ENCODE peak calls at places on chromosomes 12 and 14, in four cellular contexts. K, P, V and Y are unnamed samples.

GRCh38 chr14:103708750-103709187 is 6.5 kb downstream of the XRCC3 start:
- DNase-seq in V (no peak), K (peak), P (no peak), Y (no peak)

GRCh38 chr12:128840862-128841468 is 12.3 kb upstream of the GLT1D1 start:
- DNase-seq in V (no peak), K (no peak), P (no peak), Y (no peak)

GRCh38 chr12:123532808-123533649 is 490 bp downstream of the RILPL1 start:
- DNase-seq in P (peak), V (no peak), K (no peak), Y (no peak)

GRCh38 chr12:619346-619745 is 43.9 kb downstream of the NINJ2 start:
- DNase-seq in K (no peak), P (no peak), V (no peak), Y (no peak)

GRCh38 chr12:93106910-93107309 is 177.8 kb upstream of the EEA1 start:
- DNase-seq in P (no peak), V (no peak), K (no peak), Y (no peak)

GRCh38 chr14:59060841-59061240 is 127.6 kb upstream of the DAAM1 start:
- DNase-seq in V (no peak), P (no peak), K (no peak), Y (no peak)

GRCh38 chr12:20561886-20562285 is 133.2 kb upstream of the SLCO1C1 start:
- DNase-seq in V (no peak), K (no peak), P (no peak), Y (no peak)

GRCh38 chr12:570237-570925 is 92.9 kb downstream of the NINJ2 start:
- DNase-seq in V (no peak), P (no peak), K (no peak), Y (no peak)

GRCh38 chr14:94484476-94484875 is 8.5 kb upstream of the SERPINA9 start:
- DNase-seq in P (no peak), K (no peak), V (no peak), Y (no peak)

GRCh38 chr12:104802198-104802597 is 155.9 kb downstream of the SLC41A2 start:
- DNase-seq in K (no peak), P (no peak), V (no peak), Y (no peak)

GRCh38 chr12:7042847-7043246 is 17.7 kb upstream of the C1S start:
- DNase-seq in V (no peak), P (no peak), K (no peak), Y (no peak)

GRCh38 chr14:24246765-24247212 is 4.4 kb upstream of the TINF2 start:
- DNase-seq in K (no peak), P (peak), V (no peak), Y (no peak)

GRCh38 chr14:99118946-99119345 is 153.1 kb downstream of the BCL11B start:
- DNase-seq in K (no peak), P (no peak), V (no peak), Y (no peak)

GRCh38 chr12:98373019-98373554 is 142.3 kb upstream of the TMPO start:
- DNase-seq in V (no peak), P (peak), K (no peak), Y (no peak)

GRCh38 chr14:89813485-89814080 is 140.9 kb downstream of the EFCAB11 start:
- DNase-seq in K (no peak), V (no peak), P (no peak), Y (no peak)

GRCh38 chr14:72880820-72881219 is 13.1 kb downstream of the DPF3 start:
- DNase-seq in K (no peak), V (no peak), P (no peak), Y (no peak)

GRCh38 chr12:107730942-107731341 is 30.0 kb downstream of the PRDM4 start:
- DNase-seq in K (no peak), V (no peak), P (no peak), Y (no peak)

GRCh38 chr14:92108345-92109254 is 2.2 kb upstream of the ATXN3 start:
- DNase-seq in K (peak), V (no peak), P (no peak), Y (peak)

GRCh38 chr14:74562515-74563232 is 49.4 kb downstream of the LTBP2 start:
- DNase-seq in K (no peak), V (no peak), P (no peak), Y (no peak)

GRCh38 chr14:74563233-74563585 is 48.8 kb downstream of the LTBP2 start:
- DNase-seq in V (no peak), P (no peak), K (no peak), Y (no peak)

GRCh38 chr14:74567219-74567618 is 44.8 kb downstream of the LTBP2 start:
- DNase-seq in P (no peak), K (no peak), V (no peak), Y (no peak)

GRCh38 chr14:74566174-74567125 is 45.6 kb downstream of the LTBP2 start:
- DNase-seq in P (no peak), K (no peak), V (no peak), Y (no peak)

DNA sequence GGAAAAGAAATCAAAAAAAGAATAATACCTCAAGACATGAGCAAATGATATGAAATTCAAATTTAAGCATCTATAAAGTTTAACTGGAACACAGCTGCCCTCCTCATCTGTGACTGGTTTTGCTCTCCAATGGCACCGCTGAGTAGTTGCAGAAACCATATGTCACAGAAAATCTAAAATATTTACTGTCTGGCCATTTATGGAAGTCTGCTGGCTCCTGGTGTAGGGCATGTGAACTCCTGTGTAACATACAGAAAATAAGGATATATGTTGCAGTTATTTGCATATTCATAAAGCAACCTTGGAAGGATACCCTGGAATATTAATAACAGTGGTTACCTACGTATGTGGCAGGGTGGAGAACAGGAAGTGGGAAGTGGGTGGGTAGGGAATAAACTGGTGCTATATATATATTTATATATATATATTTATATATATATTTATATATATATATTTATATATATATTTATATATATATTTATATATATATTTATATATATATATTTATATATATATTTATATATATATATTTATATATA is 48.3 kb downstream of the LTBP2 start:
- DNase-seq in P (no peak), V (no peak), K (no peak), Y (no peak)
- TF ChIP-seq CTCF in P (no peak), V (no peak), K (no peak), Y (no peak)

GRCh38 chr14:106694638-106695393 is 1168.4 kb downstream of the TMEM121 start:
- DNase-seq in P (peak), K (no peak), V (no peak), Y (peak)
- TF ChIP-seq CTCF in P (peak), K (no peak), V (no peak), Y (peak)

GRCh38 chr14:77613207-77613606 is 3.2 kb downstream of the SPTLC2 start:
- DNase-seq in P (no peak), K (no peak), V (no peak), Y (no peak)

GRCh38 chr14:77615231-77616132 is 955 bp downstream of the SPTLC2 start:
- DNase-seq in K (peak), V (no peak), P (no peak), Y (no peak)

GRCh38 chr14:77616133-77616453 is 344 bp downstream of the SPTLC2 start:
- DNase-seq in V (no peak), K (no peak), P (no peak), Y (no peak)

GRCh38 chr14:77618381-77618780 is 1.9 kb upstream of the SPTLC2 start:
- DNase-seq in K (no peak), V (no peak), P (no peak), Y (no peak)

GRCh38 chr14:77616454-77617229 is at the start of gene SPTLC2:
- DNase-seq in K (peak), V (peak), P (peak), Y (peak)
- TF ChIP-seq CTCF in K (peak), V (no peak), P (peak), Y (peak)

DNA sequence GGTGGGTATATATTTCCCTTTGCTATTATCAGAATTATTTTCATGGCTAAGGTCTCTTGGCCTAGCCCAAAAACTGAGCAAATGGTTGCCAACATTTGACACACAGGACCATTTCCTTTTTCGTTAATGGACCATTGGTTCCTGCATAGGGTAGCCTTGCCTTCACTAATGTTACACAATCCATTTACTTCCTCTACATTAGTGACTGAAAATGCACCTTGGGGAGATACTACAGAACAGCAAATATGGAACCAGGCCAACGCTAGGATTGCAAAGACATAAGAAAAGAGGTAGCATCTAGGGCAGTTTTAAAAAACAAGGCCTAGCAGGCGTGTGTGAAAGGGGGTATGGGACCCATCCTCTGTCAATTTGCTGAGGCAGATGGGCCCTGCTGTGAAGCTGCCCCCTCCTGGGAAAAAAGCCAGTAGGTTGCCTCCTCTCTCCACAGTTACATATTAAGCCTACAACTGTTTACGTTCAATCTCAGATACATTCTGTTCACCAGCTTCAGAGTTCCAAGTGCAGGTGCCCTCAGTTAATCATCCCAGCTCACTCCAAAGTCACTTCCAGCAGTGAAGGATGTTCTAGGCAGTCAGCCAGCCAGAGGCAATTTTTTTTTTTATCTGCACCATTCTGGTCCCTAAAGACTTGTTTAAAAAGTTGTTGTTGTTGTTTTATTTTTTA is 15.0 kb downstream of the AQP6 start:
- DNase-seq in P (no peak), V (no peak), K (no peak), Y (no peak)
- TF ChIP-seq CTCF in P (no peak), V (no peak), K (no peak), Y (no peak)

GRCh38 chr14:41609704-41610183 is 3.1 kb downstream of the LRFN5 start:
- DNase-seq in K (peak), V (no peak), P (no peak), Y (no peak)
- TF ChIP-seq CTCF in K (peak), V (no peak), P (no peak), Y (no peak)

DNA sequence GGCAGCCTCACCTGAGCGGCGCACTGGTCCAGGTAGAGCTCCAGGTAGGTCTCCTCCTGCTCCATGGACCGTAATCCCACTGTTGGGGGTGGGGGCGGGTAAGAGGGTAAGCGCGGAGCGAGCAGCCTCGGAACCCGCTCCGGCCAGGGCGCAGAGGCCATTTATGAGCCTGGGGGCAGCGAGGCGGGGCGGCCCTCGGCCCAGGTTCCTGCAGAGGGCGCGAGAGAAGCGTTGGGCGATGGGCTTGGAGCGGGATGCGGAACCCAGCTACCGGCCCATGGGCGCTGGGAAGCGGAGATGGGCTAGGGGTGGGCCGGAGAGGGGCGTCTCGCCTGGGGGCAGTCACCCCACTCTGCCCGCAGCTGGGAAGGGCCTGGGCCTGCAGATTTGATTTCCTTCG is at the start of gene TBPL2:
- DNase-seq in V (no peak), K (no peak), P (no peak), Y (no peak)
- TF ChIP-seq CTCF in V (no peak), K (no peak), P (no peak), Y (no peak)

GRCh38 chr14:97459180-97459579 is 662.0 kb downstream of the VRK1 start:
- DNase-seq in K (no peak), V (no peak), P (no peak), Y (no peak)

GRCh38 chr14:97458302-97459137 is 661.3 kb downstream of the VRK1 start:
- DNase-seq in V (no peak), K (peak), P (peak), Y (no peak)

GRCh38 chr14:97456497-97456896 is 659.3 kb downstream of the VRK1 start:
- DNase-seq in K (no peak), V (no peak), P (no peak), Y (no peak)

GRCh38 chr14:97453991-97454390 is 656.8 kb downstream of the VRK1 start:
- DNase-seq in V (no peak), K (no peak), P (no peak), Y (no peak)

DNA sequence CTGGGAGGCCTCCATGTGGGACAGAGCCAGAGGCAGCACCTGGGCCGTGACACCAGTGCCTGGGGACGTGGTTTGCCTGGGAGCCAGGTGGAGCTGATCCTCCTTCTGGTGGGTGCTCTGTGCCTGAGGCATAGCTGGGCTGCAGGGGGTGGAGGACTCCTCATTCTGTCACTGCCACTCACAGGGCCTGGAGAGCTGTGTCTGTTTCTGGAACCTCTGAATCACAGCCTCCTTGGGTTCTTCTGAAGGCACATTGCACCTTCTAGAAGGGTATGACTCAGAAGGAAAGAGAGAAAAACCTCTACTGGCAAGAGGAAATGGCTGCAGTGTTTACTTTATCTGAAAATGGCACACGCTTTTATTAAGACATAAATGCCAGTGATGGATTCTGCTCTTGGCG is 659.8 kb downstream of the VRK1 start:
- DNase-seq in K (no peak), V (no peak), P (no peak), Y (no peak)
- TF ChIP-seq CTCF in K (no peak), V (no peak), P (no peak), Y (no peak)